ENCODE peak calls at places on chromosomes 6 and 20, in seven cellular contexts. One of them, this sample, is unnamed.

GRCh38 chr6:5764401-5764955 is 242.2 kb downstream of the NRN1 start:
- DNase-seq in Peyer's patch: no peak
- DNase-seq in adrenal gland: no peak
- DNase-seq in stimulated activated CD4-positive, alpha-beta T cell treated with anti-CD3 and anti-CD28 coated beads, Interleukin-2, amount 100 ng/mL, for 48 hours: no peak
- DNase-seq in activated naive CD4-positive, alpha-beta T cell: no peak
- DNase-seq in aorta: peak; percentile 60
- DNase-seq in astrocyte of the spinal cord: peak; percentile 33
- DNase-seq in this sample: no peak

GRCh38 chr6:16056263-16056870 is 72.5 kb upstream of the MYLIP start:
- DNase-seq in Peyer's patch: no peak
- DNase-seq in adrenal gland: no peak
- DNase-seq in stimulated activated CD4-positive, alpha-beta T cell treated with anti-CD3 and anti-CD28 coated beads, Interleukin-2, amount 100 ng/mL, for 48 hours: no peak
- DNase-seq in activated naive CD4-positive, alpha-beta T cell: no peak
- DNase-seq in aorta: no peak
- DNase-seq in astrocyte of the spinal cord: no peak
- DNase-seq in this sample: no peak

GRCh38 chr6:130069471-130069870 is 51.1 kb downstream of the L3MBTL3 start:
- DNase-seq in Peyer's patch: no peak
- DNase-seq in adrenal gland: peak; percentile 31
- DNase-seq in stimulated activated CD4-positive, alpha-beta T cell treated with anti-CD3 and anti-CD28 coated beads, Interleukin-2, amount 100 ng/mL, for 48 hours: no peak
- DNase-seq in activated naive CD4-positive, alpha-beta T cell: no peak
- DNase-seq in aorta: no peak
- DNase-seq in astrocyte of the spinal cord: no peak
- DNase-seq in this sample: no peak

GRCh38 chr20:63346131-63347080 is 14.7 kb downstream of the CHRNA4 start:
- DNase-seq in Peyer's patch: no peak
- DNase-seq in adrenal gland: peak; percentile 29
- DNase-seq in stimulated activated CD4-positive, alpha-beta T cell treated with anti-CD3 and anti-CD28 coated beads, Interleukin-2, amount 100 ng/mL, for 48 hours: no peak
- DNase-seq in activated naive CD4-positive, alpha-beta T cell: no peak
- DNase-seq in aorta: no peak
- DNase-seq in astrocyte of the spinal cord: no peak
- DNase-seq in this sample: no peak

GRCh38 chr6:36350681-36351091 is 14.0 kb upstream of the BNIP5 start:
- DNase-seq in Peyer's patch: no peak
- DNase-seq in adrenal gland: peak; percentile 76
- DNase-seq in stimulated activated CD4-positive, alpha-beta T cell treated with anti-CD3 and anti-CD28 coated beads, Interleukin-2, amount 100 ng/mL, for 48 hours: no peak
- DNase-seq in activated naive CD4-positive, alpha-beta T cell: no peak
- DNase-seq in aorta: peak; percentile 74
- DNase-seq in astrocyte of the spinal cord: peak; percentile 87
- DNase-seq in this sample: peak; percentile 81

GRCh38 chr6:125974214-125974866 is 12.0 kb upstream of the TRMT11 start:
- DNase-seq in Peyer's patch: no peak
- DNase-seq in adrenal gland: no peak
- DNase-seq in stimulated activated CD4-positive, alpha-beta T cell treated with anti-CD3 and anti-CD28 coated beads, Interleukin-2, amount 100 ng/mL, for 48 hours: no peak
- DNase-seq in activated naive CD4-positive, alpha-beta T cell: no peak
- DNase-seq in aorta: no peak
- DNase-seq in astrocyte of the spinal cord: peak; percentile 66
- DNase-seq in this sample: no peak

GRCh38 chr6:157120523-157121232 is 202.6 kb downstream of the TMEM242 start:
- DNase-seq in Peyer's patch: no peak
- DNase-seq in adrenal gland: no peak
- DNase-seq in stimulated activated CD4-positive, alpha-beta T cell treated with anti-CD3 and anti-CD28 coated beads, Interleukin-2, amount 100 ng/mL, for 48 hours: no peak
- DNase-seq in activated naive CD4-positive, alpha-beta T cell: no peak
- DNase-seq in aorta: no peak
- DNase-seq in astrocyte of the spinal cord: no peak
- DNase-seq in this sample: no peak

GRCh38 chr6:71463061-71463460 is 174.4 kb downstream of the OGFRL1 start:
- DNase-seq in Peyer's patch: no peak
- DNase-seq in adrenal gland: no peak
- DNase-seq in stimulated activated CD4-positive, alpha-beta T cell treated with anti-CD3 and anti-CD28 coated beads, Interleukin-2, amount 100 ng/mL, for 48 hours: no peak
- DNase-seq in activated naive CD4-positive, alpha-beta T cell: no peak
- DNase-seq in aorta: no peak
- DNase-seq in astrocyte of the spinal cord: no peak
- DNase-seq in this sample: no peak

GRCh38 chr6:154071236-154071635 is 32.2 kb downstream of the OPRM1 start:
- DNase-seq in Peyer's patch: no peak
- DNase-seq in adrenal gland: no peak
- DNase-seq in stimulated activated CD4-positive, alpha-beta T cell treated with anti-CD3 and anti-CD28 coated beads, Interleukin-2, amount 100 ng/mL, for 48 hours: no peak
- DNase-seq in activated naive CD4-positive, alpha-beta T cell: no peak
- DNase-seq in aorta: no peak
- DNase-seq in astrocyte of the spinal cord: no peak
- DNase-seq in this sample: no peak

GRCh38 chr6:2938004-2938631 is 33.2 kb downstream of the SERPINB6 start:
- DNase-seq in Peyer's patch: peak; percentile 13
- DNase-seq in adrenal gland: no peak
- DNase-seq in stimulated activated CD4-positive, alpha-beta T cell treated with anti-CD3 and anti-CD28 coated beads, Interleukin-2, amount 100 ng/mL, for 48 hours: no peak
- DNase-seq in activated naive CD4-positive, alpha-beta T cell: no peak
- DNase-seq in aorta: no peak
- DNase-seq in astrocyte of the spinal cord: no peak
- DNase-seq in this sample: no peak

GRCh38 chr20:62739581-62740285 is 31.1 kb downstream of the NTSR1 start:
- DNase-seq in Peyer's patch: peak; percentile 64
- DNase-seq in adrenal gland: peak; percentile 4
- DNase-seq in stimulated activated CD4-positive, alpha-beta T cell treated with anti-CD3 and anti-CD28 coated beads, Interleukin-2, amount 100 ng/mL, for 48 hours: peak; percentile 26
- DNase-seq in activated naive CD4-positive, alpha-beta T cell: no peak
- DNase-seq in aorta: peak; percentile 52
- DNase-seq in astrocyte of the spinal cord: no peak
- DNase-seq in this sample: no peak

GRCh38 chr20:57600324-57601210 is 19.7 kb downstream of the ZBP1 start:
- DNase-seq in Peyer's patch: no peak
- DNase-seq in adrenal gland: no peak
- DNase-seq in stimulated activated CD4-positive, alpha-beta T cell treated with anti-CD3 and anti-CD28 coated beads, Interleukin-2, amount 100 ng/mL, for 48 hours: no peak
- DNase-seq in activated naive CD4-positive, alpha-beta T cell: no peak
- DNase-seq in aorta: peak; percentile 33
- DNase-seq in astrocyte of the spinal cord: no peak
- DNase-seq in this sample: no peak

GRCh38 chr6:82006027-82006738 is 241.4 kb downstream of the IBTK start:
- DNase-seq in Peyer's patch: no peak
- DNase-seq in adrenal gland: peak; percentile 15
- DNase-seq in stimulated activated CD4-positive, alpha-beta T cell treated with anti-CD3 and anti-CD28 coated beads, Interleukin-2, amount 100 ng/mL, for 48 hours: no peak
- DNase-seq in activated naive CD4-positive, alpha-beta T cell: no peak
- DNase-seq in aorta: peak; percentile 48
- DNase-seq in astrocyte of the spinal cord: peak; percentile 62
- DNase-seq in this sample: no peak

GRCh38 chr6:41527721-41528408 is 18.3 kb upstream of the FOXP4 start:
- DNase-seq in Peyer's patch: no peak
- DNase-seq in adrenal gland: no peak
- DNase-seq in stimulated activated CD4-positive, alpha-beta T cell treated with anti-CD3 and anti-CD28 coated beads, Interleukin-2, amount 100 ng/mL, for 48 hours: no peak
- DNase-seq in activated naive CD4-positive, alpha-beta T cell: no peak
- DNase-seq in aorta: no peak
- DNase-seq in astrocyte of the spinal cord: peak; percentile 37
- DNase-seq in this sample: no peak

GRCh38 chr6:108630050-108630714 is 69.5 kb downstream of the FOXO3 start:
- DNase-seq in Peyer's patch: no peak
- DNase-seq in adrenal gland: no peak
- DNase-seq in stimulated activated CD4-positive, alpha-beta T cell treated with anti-CD3 and anti-CD28 coated beads, Interleukin-2, amount 100 ng/mL, for 48 hours: no peak
- DNase-seq in activated naive CD4-positive, alpha-beta T cell: no peak
- DNase-seq in aorta: no peak
- DNase-seq in astrocyte of the spinal cord: no peak
- DNase-seq in this sample: no peak

GRCh38 chr6:39881851-39882566 is 52.3 kb downstream of the MOCS1 start:
- DNase-seq in Peyer's patch: no peak
- DNase-seq in adrenal gland: no peak
- DNase-seq in stimulated activated CD4-positive, alpha-beta T cell treated with anti-CD3 and anti-CD28 coated beads, Interleukin-2, amount 100 ng/mL, for 48 hours: no peak
- DNase-seq in activated naive CD4-positive, alpha-beta T cell: no peak
- DNase-seq in aorta: peak; percentile 83
- DNase-seq in astrocyte of the spinal cord: peak; percentile 85
- DNase-seq in this sample: no peak

GRCh38 chr20:24160563-24161355 is 172.2 kb upstream of the GGTLC1 start:
- DNase-seq in Peyer's patch: no peak
- DNase-seq in adrenal gland: peak; percentile 49
- DNase-seq in stimulated activated CD4-positive, alpha-beta T cell treated with anti-CD3 and anti-CD28 coated beads, Interleukin-2, amount 100 ng/mL, for 48 hours: peak; percentile 7
- DNase-seq in activated naive CD4-positive, alpha-beta T cell: no peak
- DNase-seq in aorta: peak; percentile 64
- DNase-seq in astrocyte of the spinal cord: peak; percentile 74
- DNase-seq in this sample: peak; percentile 33

GRCh38 chr20:19813839-19814238 is 55.8 kb downstream of the RIN2 start:
- DNase-seq in Peyer's patch: no peak
- DNase-seq in adrenal gland: no peak
- DNase-seq in stimulated activated CD4-positive, alpha-beta T cell treated with anti-CD3 and anti-CD28 coated beads, Interleukin-2, amount 100 ng/mL, for 48 hours: no peak
- DNase-seq in activated naive CD4-positive, alpha-beta T cell: no peak
- DNase-seq in aorta: no peak
- DNase-seq in astrocyte of the spinal cord: no peak
- DNase-seq in this sample: no peak

GRCh38 chr20:48578397-48579098 is 249.3 kb downstream of the PREX1 start:
- DNase-seq in Peyer's patch: no peak
- DNase-seq in adrenal gland: no peak
- DNase-seq in stimulated activated CD4-positive, alpha-beta T cell treated with anti-CD3 and anti-CD28 coated beads, Interleukin-2, amount 100 ng/mL, for 48 hours: no peak
- DNase-seq in activated naive CD4-positive, alpha-beta T cell: no peak
- DNase-seq in aorta: no peak
- DNase-seq in astrocyte of the spinal cord: no peak
- DNase-seq in this sample: no peak

GRCh38 chr6:144675231-144675861 is 390.2 kb downstream of the UTRN start:
- DNase-seq in Peyer's patch: no peak
- DNase-seq in adrenal gland: peak; percentile 51
- DNase-seq in stimulated activated CD4-positive, alpha-beta T cell treated with anti-CD3 and anti-CD28 coated beads, Interleukin-2, amount 100 ng/mL, for 48 hours: peak; percentile 8
- DNase-seq in activated naive CD4-positive, alpha-beta T cell: no peak
- DNase-seq in aorta: peak; percentile 61
- DNase-seq in astrocyte of the spinal cord: peak; percentile 78
- DNase-seq in this sample: no peak

GRCh38 chr6:15907914-15908518 is 220.9 kb upstream of the MYLIP start:
- DNase-seq in Peyer's patch: no peak
- DNase-seq in adrenal gland: no peak
- DNase-seq in stimulated activated CD4-positive, alpha-beta T cell treated with anti-CD3 and anti-CD28 coated beads, Interleukin-2, amount 100 ng/mL, for 48 hours: no peak
- DNase-seq in activated naive CD4-positive, alpha-beta T cell: no peak
- DNase-seq in aorta: no peak
- DNase-seq in astrocyte of the spinal cord: no peak
- DNase-seq in this sample: no peak

GRCh38 chr6:15927531-15928230 is 201.2 kb upstream of the MYLIP start:
- DNase-seq in Peyer's patch: no peak
- DNase-seq in adrenal gland: no peak
- DNase-seq in stimulated activated CD4-positive, alpha-beta T cell treated with anti-CD3 and anti-CD28 coated beads, Interleukin-2, amount 100 ng/mL, for 48 hours: no peak
- DNase-seq in activated naive CD4-positive, alpha-beta T cell: no peak
- DNase-seq in aorta: no peak
- DNase-seq in astrocyte of the spinal cord: no peak
- DNase-seq in this sample: no peak

GRCh38 chr6:149236584-149236983 is 80.9 kb upstream of the TAB2 start:
- DNase-seq in Peyer's patch: no peak
- DNase-seq in adrenal gland: no peak
- DNase-seq in stimulated activated CD4-positive, alpha-beta T cell treated with anti-CD3 and anti-CD28 coated beads, Interleukin-2, amount 100 ng/mL, for 48 hours: no peak
- DNase-seq in activated naive CD4-positive, alpha-beta T cell: no peak
- DNase-seq in aorta: no peak
- DNase-seq in astrocyte of the spinal cord: peak; percentile 78
- DNase-seq in this sample: no peak

GRCh38 chr20:59756241-59756640 is 151.9 kb downstream of the PHACTR3 start:
- DNase-seq in Peyer's patch: no peak
- DNase-seq in adrenal gland: no peak
- DNase-seq in stimulated activated CD4-positive, alpha-beta T cell treated with anti-CD3 and anti-CD28 coated beads, Interleukin-2, amount 100 ng/mL, for 48 hours: no peak
- DNase-seq in activated naive CD4-positive, alpha-beta T cell: no peak
- DNase-seq in aorta: no peak
- DNase-seq in astrocyte of the spinal cord: no peak
- DNase-seq in this sample: no peak

GRCh38 chr6:42028234-42029061 is 21.9 kb upstream of the TAF8 start:
- DNase-seq in Peyer's patch: no peak
- DNase-seq in adrenal gland: peak; percentile 71
- DNase-seq in stimulated activated CD4-positive, alpha-beta T cell treated with anti-CD3 and anti-CD28 coated beads, Interleukin-2, amount 100 ng/mL, for 48 hours: no peak
- DNase-seq in activated naive CD4-positive, alpha-beta T cell: no peak
- DNase-seq in aorta: no peak
- DNase-seq in astrocyte of the spinal cord: peak; percentile 79
- DNase-seq in this sample: no peak

GRCh38 chr6:101351173-101351572 is 42.3 kb upstream of the GRIK2 start:
- DNase-seq in Peyer's patch: no peak
- DNase-seq in adrenal gland: no peak
- DNase-seq in stimulated activated CD4-positive, alpha-beta T cell treated with anti-CD3 and anti-CD28 coated beads, Interleukin-2, amount 100 ng/mL, for 48 hours: no peak
- DNase-seq in activated naive CD4-positive, alpha-beta T cell: no peak
- DNase-seq in aorta: no peak
- DNase-seq in astrocyte of the spinal cord: no peak
- DNase-seq in this sample: no peak

GRCh38 chr6:159107451-159108260 is 61.5 kb upstream of the FNDC1 start:
- DNase-seq in Peyer's patch: peak; percentile 84
- DNase-seq in adrenal gland: no peak
- DNase-seq in stimulated activated CD4-positive, alpha-beta T cell treated with anti-CD3 and anti-CD28 coated beads, Interleukin-2, amount 100 ng/mL, for 48 hours: no peak
- DNase-seq in activated naive CD4-positive, alpha-beta T cell: peak; percentile 29
- DNase-seq in aorta: no peak
- DNase-seq in astrocyte of the spinal cord: no peak
- DNase-seq in this sample: no peak

GRCh38 chr20:35034150-35034549 is 58.5 kb downstream of the TRPC4AP start:
- DNase-seq in Peyer's patch: no peak
- DNase-seq in adrenal gland: no peak
- DNase-seq in stimulated activated CD4-positive, alpha-beta T cell treated with anti-CD3 and anti-CD28 coated beads, Interleukin-2, amount 100 ng/mL, for 48 hours: no peak
- DNase-seq in activated naive CD4-positive, alpha-beta T cell: no peak
- DNase-seq in aorta: no peak
- DNase-seq in astrocyte of the spinal cord: no peak
- DNase-seq in this sample: no peak

GRCh38 chr6:49744259-49744658 is at the start of gene CRISP3:
- DNase-seq in Peyer's patch: no peak
- DNase-seq in adrenal gland: no peak
- DNase-seq in stimulated activated CD4-positive, alpha-beta T cell treated with anti-CD3 and anti-CD28 coated beads, Interleukin-2, amount 100 ng/mL, for 48 hours: no peak
- DNase-seq in activated naive CD4-positive, alpha-beta T cell: no peak
- DNase-seq in aorta: no peak
- DNase-seq in astrocyte of the spinal cord: no peak
- DNase-seq in this sample: no peak

GRCh38 chr20:30812739-30813411 is 444.6 kb upstream of the DEFB115 start:
- DNase-seq in Peyer's patch: no peak
- DNase-seq in adrenal gland: no peak
- DNase-seq in stimulated activated CD4-positive, alpha-beta T cell treated with anti-CD3 and anti-CD28 coated beads, Interleukin-2, amount 100 ng/mL, for 48 hours: no peak
- DNase-seq in activated naive CD4-positive, alpha-beta T cell: no peak
- DNase-seq in aorta: no peak
- DNase-seq in astrocyte of the spinal cord: no peak
- DNase-seq in this sample: no peak

GRCh38 chr6:63487123-63487813 is 85.0 kb upstream of the LOC128125822 start:
- DNase-seq in Peyer's patch: no peak
- DNase-seq in adrenal gland: peak; percentile 46
- DNase-seq in stimulated activated CD4-positive, alpha-beta T cell treated with anti-CD3 and anti-CD28 coated beads, Interleukin-2, amount 100 ng/mL, for 48 hours: no peak
- DNase-seq in activated naive CD4-positive, alpha-beta T cell: no peak
- DNase-seq in aorta: no peak
- DNase-seq in astrocyte of the spinal cord: no peak
- DNase-seq in this sample: no peak

GRCh38 chr6:81002126-81002525 is 750.4 kb downstream of the TENT5A start:
- DNase-seq in Peyer's patch: no peak
- DNase-seq in adrenal gland: no peak
- DNase-seq in stimulated activated CD4-positive, alpha-beta T cell treated with anti-CD3 and anti-CD28 coated beads, Interleukin-2, amount 100 ng/mL, for 48 hours: no peak
- DNase-seq in activated naive CD4-positive, alpha-beta T cell: no peak
- DNase-seq in aorta: no peak
- DNase-seq in astrocyte of the spinal cord: peak; percentile 8
- DNase-seq in this sample: no peak

GRCh38 chr6:27768556-27768955 is 143.6 kb downstream of the OR2B2 start:
- DNase-seq in Peyer's patch: no peak
- DNase-seq in adrenal gland: no peak
- DNase-seq in stimulated activated CD4-positive, alpha-beta T cell treated with anti-CD3 and anti-CD28 coated beads, Interleukin-2, amount 100 ng/mL, for 48 hours: no peak
- DNase-seq in activated naive CD4-positive, alpha-beta T cell: no peak
- DNase-seq in aorta: no peak
- DNase-seq in astrocyte of the spinal cord: no peak
- DNase-seq in this sample: no peak

GRCh38 chr6:142444388-142444787 is 142.6 kb downstream of the ADGRG6 start:
- DNase-seq in Peyer's patch: no peak
- DNase-seq in adrenal gland: no peak
- DNase-seq in stimulated activated CD4-positive, alpha-beta T cell treated with anti-CD3 and anti-CD28 coated beads, Interleukin-2, amount 100 ng/mL, for 48 hours: no peak
- DNase-seq in activated naive CD4-positive, alpha-beta T cell: no peak
- DNase-seq in aorta: no peak
- DNase-seq in astrocyte of the spinal cord: no peak
- DNase-seq in this sample: no peak

GRCh38 chr6:12149944-12150510 is 137.9 kb downstream of the HIVEP1 start:
- DNase-seq in Peyer's patch: no peak
- DNase-seq in adrenal gland: no peak
- DNase-seq in stimulated activated CD4-positive, alpha-beta T cell treated with anti-CD3 and anti-CD28 coated beads, Interleukin-2, amount 100 ng/mL, for 48 hours: no peak
- DNase-seq in activated naive CD4-positive, alpha-beta T cell: no peak
- DNase-seq in aorta: no peak
- DNase-seq in astrocyte of the spinal cord: no peak
- DNase-seq in this sample: no peak

GRCh38 chr6:18680842-18681241 is 293.7 kb downstream of the RNF144B start:
- DNase-seq in Peyer's patch: no peak
- DNase-seq in adrenal gland: no peak
- DNase-seq in stimulated activated CD4-positive, alpha-beta T cell treated with anti-CD3 and anti-CD28 coated beads, Interleukin-2, amount 100 ng/mL, for 48 hours: no peak
- DNase-seq in activated naive CD4-positive, alpha-beta T cell: no peak
- DNase-seq in aorta: no peak
- DNase-seq in astrocyte of the spinal cord: no peak
- DNase-seq in this sample: no peak

GRCh38 chr6:57108691-57109090 is 18.7 kb downstream of the ZNF451 start:
- DNase-seq in Peyer's patch: no peak
- DNase-seq in adrenal gland: no peak
- DNase-seq in stimulated activated CD4-positive, alpha-beta T cell treated with anti-CD3 and anti-CD28 coated beads, Interleukin-2, amount 100 ng/mL, for 48 hours: no peak
- DNase-seq in activated naive CD4-positive, alpha-beta T cell: no peak
- DNase-seq in aorta: no peak
- DNase-seq in astrocyte of the spinal cord: no peak
- DNase-seq in this sample: no peak

GRCh38 chr20:44145131-44145770 is 41.7 kb downstream of the JPH2 start:
- DNase-seq in Peyer's patch: no peak
- DNase-seq in adrenal gland: no peak
- DNase-seq in stimulated activated CD4-positive, alpha-beta T cell treated with anti-CD3 and anti-CD28 coated beads, Interleukin-2, amount 100 ng/mL, for 48 hours: no peak
- DNase-seq in activated naive CD4-positive, alpha-beta T cell: no peak
- DNase-seq in aorta: no peak
- DNase-seq in astrocyte of the spinal cord: no peak
- DNase-seq in this sample: no peak

This sample was measured in uterus.